ENCODE peak calls at places on chromosome X, in four cellular contexts. One of them, this sample, is unnamed.

GRCh38 chrX:384861-385260 is 1.8 kb downstream of the PPP2R3B start:
- DNase-seq in K562: no peak
- DNase-seq in GM12878: no peak
- DNase-seq in HL-60: no peak
- DNase-seq in this sample: no peak

GRCh38 chrX:115609621-115610020 is 48.6 kb downstream of the PLS3 start:
- DNase-seq in GM12878: no peak
- DNase-seq in K562: no peak
- DNase-seq in HL-60: no peak
- DNase-seq in this sample: no peak

GRCh38 chrX:49102221-49102620 is 21.3 kb downstream of the GPKOW start:
- DNase-seq in K562: no peak
- DNase-seq in GM12878: no peak
- DNase-seq in HL-60: no peak
- DNase-seq in this sample: no peak

GRCh38 chrX:17413228-17413627 is 38.2 kb downstream of the NHS start:
- DNase-seq in HL-60: no peak
- DNase-seq in GM12878: no peak
- DNase-seq in K562: no peak
- DNase-seq in this sample: no peak

GRCh38 chrX:41558531-41558930 is 111.4 kb downstream of the NYX start:
- DNase-seq in GM12878: no peak
- DNase-seq in K562: peak
- DNase-seq in HL-60: no peak
- DNase-seq in this sample: no peak

GRCh38 chrX:13170966-13171558 is 126.6 kb upstream of the FAM9C start:
- DNase-seq in K562: no peak
- DNase-seq in GM12878: no peak
- DNase-seq in HL-60: no peak
- DNase-seq in this sample: no peak

GRCh38 chrX:9071031-9071650 is 37.2 kb upstream of the FAM9B start:
- DNase-seq in GM12878: no peak
- DNase-seq in HL-60: no peak
- DNase-seq in K562: no peak
- DNase-seq in this sample: no peak

GRCh38 chrX:44669626-44670025 is 127.0 kb upstream of the FUNDC1 start:
- DNase-seq in HL-60: no peak
- DNase-seq in GM12878: no peak
- DNase-seq in K562: no peak
- DNase-seq in this sample: no peak

GRCh38 chrX:66163447-66163846 is 600 bp upstream of the HEPH start:
- DNase-seq in GM12878: peak
- DNase-seq in HL-60: no peak
- DNase-seq in K562: no peak
- DNase-seq in this sample: no peak

GRCh38 chrX:68941385-68941952 is 112.6 kb downstream of the EFNB1 start:
- DNase-seq in HL-60: no peak
- DNase-seq in K562: no peak
- DNase-seq in GM12878: no peak
- DNase-seq in this sample: no peak

GRCh38 chrX:49171752-49172279 is at the start of gene PLP2:
- DNase-seq in HL-60: no peak
- DNase-seq in GM12878: no peak
- DNase-seq in K562: peak
- DNase-seq in this sample: no peak

GRCh38 chrX:70434352-70434866 is 10.2 kb upstream of the DLG3 start:
- DNase-seq in HL-60: no peak
- DNase-seq in GM12878: no peak
- DNase-seq in K562: peak
- DNase-seq in this sample: peak

GRCh38 chrX:148681605-148682004 is 181.2 kb downstream of the AFF2 start:
- DNase-seq in K562: no peak
- DNase-seq in HL-60: no peak
- DNase-seq in GM12878: no peak
- DNase-seq in this sample: no peak

GRCh38 chrX:77447339-77448149 is at the start of gene FGF16:
- DNase-seq in K562: no peak
- DNase-seq in GM12878: no peak
- DNase-seq in HL-60: no peak
- DNase-seq in this sample: no peak

GRCh38 chrX:135086197-135086854 is 34.0 kb downstream of the ETDB start:
- DNase-seq in K562: peak
- DNase-seq in HL-60: no peak
- DNase-seq in GM12878: peak
- DNase-seq in this sample: no peak

GRCh38 chrX:15781964-15782711 is 8.1 kb upstream of the ZRSR2 start:
- DNase-seq in GM12878: peak
- DNase-seq in HL-60: no peak
- DNase-seq in K562: no peak
- DNase-seq in this sample: no peak

GRCh38 chrX:57156397-57157049 is 19.3 kb upstream of the SPIN2A start:
- DNase-seq in HL-60: no peak
- DNase-seq in K562: peak
- DNase-seq in GM12878: no peak
- DNase-seq in this sample: no peak

GRCh38 chrX:76148753-76149152 is 24.1 kb upstream of the PBDC1 start:
- DNase-seq in HL-60: peak
- DNase-seq in GM12878: peak
- DNase-seq in K562: no peak
- DNase-seq in this sample: no peak

GRCh38 chrX:71623714-71624113 is 5.4 kb upstream of the CXCR3 start:
- DNase-seq in HL-60: no peak
- DNase-seq in K562: no peak
- DNase-seq in GM12878: no peak
- DNase-seq in this sample: no peak

GRCh38 chrX:24954732-24955131 is 61.0 kb downstream of the ARX start:
- DNase-seq in HL-60: no peak
- DNase-seq in GM12878: no peak
- DNase-seq in K562: no peak
- DNase-seq in this sample: no peak

GRCh38 chrX:111035991-111036390 is 60.0 kb upstream of the PAK3 start:
- DNase-seq in GM12878: no peak
- DNase-seq in HL-60: no peak
- DNase-seq in K562: no peak
- DNase-seq in this sample: no peak

GRCh38 chrX:14344172-14344940 is 185.0 kb upstream of the GLRA2 start:
- DNase-seq in K562: no peak
- DNase-seq in GM12878: no peak
- DNase-seq in HL-60: no peak
- DNase-seq in this sample: no peak

GRCh38 chrX:43581167-43581566 is 74.9 kb upstream of the MAOA start:
- DNase-seq in HL-60: no peak
- DNase-seq in GM12878: no peak
- DNase-seq in K562: no peak
- DNase-seq in this sample: no peak

GRCh38 chrX:129701624-129702069 is 37.1 kb upstream of the XPNPEP2 start:
- DNase-seq in GM12878: no peak
- DNase-seq in HL-60: no peak
- DNase-seq in K562: no peak
- DNase-seq in this sample: no peak
- TF ChIP-seq POLR2AphosphoS5 in GM12878: no peak
- TF ChIP-seq POLR2AphosphoS5 in HL-60: no peak
- TF ChIP-seq POLR2AphosphoS5 in K562: no peak
- TF ChIP-seq POLR2AphosphoS5 in this sample: no peak

GRCh38 chrX:106731590-106731989 is 5.1 kb downstream of the RNF128 start:
- DNase-seq in GM12878: no peak
- DNase-seq in HL-60: no peak
- DNase-seq in K562: no peak
- DNase-seq in this sample: no peak

GRCh38 chrX:106726485-106727437 is at the start of gene RNF128:
- DNase-seq in K562: no peak
- DNase-seq in GM12878: no peak
- DNase-seq in HL-60: no peak
- DNase-seq in this sample: no peak

GRCh38 chrX:106730385-106730784 is 3.9 kb downstream of the RNF128 start:
- DNase-seq in GM12878: no peak
- DNase-seq in HL-60: no peak
- DNase-seq in K562: no peak
- DNase-seq in this sample: no peak

GRCh38 chrX:106728337-106728736 is 1.8 kb downstream of the RNF128 start:
- DNase-seq in K562: no peak
- DNase-seq in GM12878: no peak
- DNase-seq in HL-60: no peak
- DNase-seq in this sample: no peak
- TF ChIP-seq SPI1 in K562: no peak
- TF ChIP-seq SPI1 in GM12878: no peak
- TF ChIP-seq SPI1 in HL-60: no peak
- TF ChIP-seq SPI1 in this sample: no peak

GRCh38 chrX:133482345-133483041 is 67.2 kb upstream of the GPC4 start:
- DNase-seq in K562: no peak
- DNase-seq in GM12878: no peak
- DNase-seq in HL-60: no peak
- DNase-seq in this sample: no peak
- TF ChIP-seq POLR2AphosphoS5 in K562: no peak
- TF ChIP-seq POLR2AphosphoS5 in GM12878: no peak
- TF ChIP-seq POLR2AphosphoS5 in HL-60: no peak
- TF ChIP-seq POLR2AphosphoS5 in this sample: no peak

DNA sequence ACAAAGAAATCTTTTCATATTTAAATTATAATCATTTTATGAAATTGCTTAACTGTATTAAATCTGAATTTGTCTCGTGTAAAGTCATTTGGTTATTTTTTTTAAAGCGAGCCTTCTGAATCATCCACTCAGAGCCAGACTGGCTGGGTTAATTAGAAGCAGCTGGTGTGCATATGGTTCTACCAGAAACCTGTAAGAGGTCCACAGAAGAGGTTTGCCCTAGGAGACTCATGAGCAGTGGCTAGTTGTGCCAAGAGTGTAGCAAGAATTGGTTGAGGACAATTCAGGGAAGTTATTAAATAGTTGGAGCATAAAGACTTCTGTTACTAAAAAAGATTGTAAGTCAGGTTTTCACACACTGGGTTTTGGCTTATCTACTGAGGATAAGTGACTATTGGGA is 267.4 kb downstream of the IL1RAPL2 start:
- DNase-seq in HL-60: no peak
- DNase-seq in K562: no peak
- DNase-seq in GM12878: no peak
- DNase-seq in this sample: no peak
- TF ChIP-seq SPI1 in HL-60: no peak
- TF ChIP-seq SPI1 in K562: no peak
- TF ChIP-seq SPI1 in GM12878: no peak
- TF ChIP-seq SPI1 in this sample: no peak